ENCODE peak calls at places on chromosome 10, in eight cellular contexts. One of them, this sample, is unnamed. For H3K4me1, the result is how much of the 10 kb centered on the place peaks cover.

GRCh38 chr10:13528875-13529713 is at the start of gene BEND7:
- DNase-seq in HCT116: no peak
- DNase-seq in ovary: peak
- DNase-seq in uterus: peak
- DNase-seq in spleen: no peak
- DNase-seq in left lung: peak
- DNase-seq in suprapubic skin: no peak
- DNase-seq in endothelial cell of umbilical vein: peak
- DNase-seq in this sample: peak

GRCh38 chr10:48216744-48217143 is 57.8 kb downstream of the FRMPD2 start:
- DNase-seq in HCT116: no peak
- DNase-seq in ovary: no peak
- DNase-seq in uterus: no peak
- DNase-seq in spleen: no peak
- DNase-seq in left lung: no peak
- DNase-seq in suprapubic skin: no peak
- DNase-seq in endothelial cell of umbilical vein: no peak
- DNase-seq in this sample: no peak

GRCh38 chr10:287029-287428 is 151.8 kb downstream of the ZMYND11 start:
- DNase-seq in HCT116: no peak
- DNase-seq in ovary: no peak
- DNase-seq in uterus: no peak
- DNase-seq in spleen: no peak
- DNase-seq in left lung: no peak
- DNase-seq in suprapubic skin: no peak
- DNase-seq in endothelial cell of umbilical vein: no peak
- DNase-seq in this sample: no peak

GRCh38 chr10:12729885-12730284 is 271.6 kb downstream of the CCDC3 start:
- DNase-seq in HCT116: no peak
- DNase-seq in ovary: no peak
- DNase-seq in uterus: no peak
- DNase-seq in spleen: no peak
- DNase-seq in left lung: no peak
- DNase-seq in suprapubic skin: no peak
- DNase-seq in endothelial cell of umbilical vein: no peak
- DNase-seq in this sample: no peak

GRCh38 chr10:28410420-28411135 is 107.7 kb upstream of the MPP7 start:
- DNase-seq in HCT116: no peak
- DNase-seq in ovary: no peak
- DNase-seq in uterus: no peak
- DNase-seq in spleen: no peak
- DNase-seq in left lung: no peak
- DNase-seq in suprapubic skin: no peak
- DNase-seq in endothelial cell of umbilical vein: no peak
- DNase-seq in this sample: no peak

GRCh38 chr10:25758041-25758457 is 176.0 kb upstream of the MYO3A start:
- DNase-seq in HCT116: peak
- DNase-seq in ovary: no peak
- DNase-seq in uterus: no peak
- DNase-seq in spleen: no peak
- DNase-seq in left lung: no peak
- DNase-seq in suprapubic skin: no peak
- DNase-seq in endothelial cell of umbilical vein: no peak
- DNase-seq in this sample: no peak

GRCh38 chr10:6778992-6779701 is 199.1 kb upstream of the PRKCQ start:
- DNase-seq in HCT116: peak
- DNase-seq in ovary: no peak
- DNase-seq in uterus: peak
- DNase-seq in spleen: no peak
- DNase-seq in left lung: no peak
- DNase-seq in suprapubic skin: no peak
- DNase-seq in endothelial cell of umbilical vein: peak
- DNase-seq in this sample: no peak

GRCh38 chr10:113103131-113103830 is 153.2 kb downstream of the TCF7L2 start:
- DNase-seq in HCT116: no peak
- DNase-seq in ovary: no peak
- DNase-seq in uterus: no peak
- DNase-seq in spleen: no peak
- DNase-seq in left lung: no peak
- DNase-seq in suprapubic skin: peak
- DNase-seq in endothelial cell of umbilical vein: no peak
- DNase-seq in this sample: no peak

GRCh38 chr10:88372051-88372450 is 211.1 kb downstream of the RNLS start:
- DNase-seq in HCT116: no peak
- DNase-seq in ovary: no peak
- DNase-seq in uterus: no peak
- DNase-seq in spleen: no peak
- DNase-seq in left lung: no peak
- DNase-seq in suprapubic skin: no peak
- DNase-seq in endothelial cell of umbilical vein: no peak
- DNase-seq in this sample: no peak

GRCh38 chr10:96511044-96511945 is 2.4 kb downstream of the TLL2 start:
- DNase-seq in HCT116: peak
- DNase-seq in ovary: no peak
- DNase-seq in uterus: no peak
- DNase-seq in spleen: no peak
- DNase-seq in left lung: no peak
- DNase-seq in suprapubic skin: peak
- DNase-seq in endothelial cell of umbilical vein: peak
- DNase-seq in this sample: no peak

GRCh38 chr10:131979821-131980270 is 1.9 kb downstream of the BNIP3 start:
- DNase-seq in HCT116: no peak
- DNase-seq in ovary: peak
- DNase-seq in uterus: peak
- DNase-seq in spleen: peak
- DNase-seq in left lung: no peak
- DNase-seq in suprapubic skin: peak
- DNase-seq in endothelial cell of umbilical vein: peak
- DNase-seq in this sample: no peak

GRCh38 chr10:122498521-122498920 is 37.2 kb downstream of the HTRA1 start:
- DNase-seq in HCT116: no peak
- DNase-seq in ovary: peak
- DNase-seq in uterus: peak
- DNase-seq in spleen: no peak
- DNase-seq in left lung: no peak
- DNase-seq in suprapubic skin: no peak
- DNase-seq in endothelial cell of umbilical vein: no peak
- DNase-seq in this sample: no peak

GRCh38 chr10:73850863-73851461 is 23.4 kb downstream of the CAMK2G start:
- DNase-seq in HCT116: no peak
- DNase-seq in ovary: peak
- DNase-seq in uterus: peak
- DNase-seq in spleen: no peak
- DNase-seq in left lung: no peak
- DNase-seq in suprapubic skin: no peak
- DNase-seq in endothelial cell of umbilical vein: no peak
- DNase-seq in this sample: peak

GRCh38 chr10:62873866-62874265 is 57.7 kb upstream of the EGR2 start:
- DNase-seq in HCT116: no peak
- DNase-seq in ovary: no peak
- DNase-seq in uterus: no peak
- DNase-seq in spleen: no peak
- DNase-seq in left lung: no peak
- DNase-seq in suprapubic skin: no peak
- DNase-seq in endothelial cell of umbilical vein: no peak
- DNase-seq in this sample: no peak

GRCh38 chr10:63766766-63767505 is 245.7 kb downstream of the REEP3 start:
- DNase-seq in HCT116: no peak
- DNase-seq in ovary: no peak
- DNase-seq in uterus: no peak
- DNase-seq in spleen: no peak
- DNase-seq in left lung: no peak
- DNase-seq in suprapubic skin: no peak
- DNase-seq in endothelial cell of umbilical vein: peak
- DNase-seq in this sample: no peak

GRCh38 chr10:6669269-6669859 is 89.3 kb upstream of the PRKCQ start:
- DNase-seq in HCT116: peak
- DNase-seq in ovary: no peak
- DNase-seq in uterus: no peak
- DNase-seq in spleen: no peak
- DNase-seq in left lung: no peak
- DNase-seq in suprapubic skin: no peak
- DNase-seq in endothelial cell of umbilical vein: peak
- DNase-seq in this sample: no peak

GRCh38 chr10:22988581-22989360 is 60.9 kb downstream of the ARMC3 start:
- DNase-seq in HCT116: peak
- DNase-seq in ovary: peak
- DNase-seq in uterus: peak
- DNase-seq in spleen: no peak
- DNase-seq in left lung: no peak
- DNase-seq in suprapubic skin: no peak
- DNase-seq in endothelial cell of umbilical vein: peak
- DNase-seq in this sample: no peak

GRCh38 chr10:104197364-104197763 is 34.8 kb downstream of the CFAP43 start:
- DNase-seq in HCT116: peak
- DNase-seq in ovary: no peak
- DNase-seq in uterus: no peak
- DNase-seq in spleen: no peak
- DNase-seq in left lung: no peak
- DNase-seq in suprapubic skin: no peak
- DNase-seq in endothelial cell of umbilical vein: no peak
- DNase-seq in this sample: no peak
- TF ChIP-seq CTCF in HCT116: no peak
- TF ChIP-seq CTCF in ovary: no peak
- TF ChIP-seq CTCF in uterus: no peak
- TF ChIP-seq CTCF in spleen: no peak
- TF ChIP-seq CTCF in left lung: no peak
- TF ChIP-seq CTCF in suprapubic skin: no peak
- TF ChIP-seq CTCF in endothelial cell of umbilical vein: no peak
- TF ChIP-seq CTCF in this sample: no peak

DNA sequence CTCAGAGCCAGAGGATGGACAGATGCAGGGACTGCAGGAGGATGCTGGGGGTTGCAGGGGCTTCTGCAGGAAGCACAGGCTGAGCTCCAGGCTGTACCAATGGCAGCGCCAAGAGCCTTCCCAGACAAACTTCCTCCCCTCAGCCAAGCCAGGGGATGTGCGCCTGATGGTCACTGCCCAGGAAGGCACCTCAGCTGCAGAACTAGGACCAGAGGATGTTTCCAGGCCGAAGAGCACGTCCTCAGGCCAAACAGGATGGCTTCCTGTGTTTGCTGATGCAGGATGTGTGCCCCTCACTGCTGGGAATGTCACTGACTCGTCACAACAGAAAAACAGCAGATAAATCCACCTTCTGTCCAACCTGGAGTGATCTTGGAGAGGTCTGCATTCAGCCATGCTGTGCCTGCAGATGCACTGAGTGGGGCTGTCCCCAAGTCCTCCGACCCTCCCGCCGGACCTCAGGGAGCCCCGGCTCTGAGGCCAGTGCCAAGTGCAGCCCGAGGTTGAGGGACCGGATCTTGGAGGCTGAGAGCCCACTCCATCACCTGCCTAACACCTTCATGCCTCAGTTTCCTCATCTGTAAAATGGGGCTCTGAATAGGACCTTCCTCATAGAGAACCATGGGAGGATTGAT is 152.5 kb upstream of the CHST15 start:
- DNase-seq in HCT116: no peak
- DNase-seq in ovary: no peak
- DNase-seq in uterus: no peak
- DNase-seq in spleen: no peak
- DNase-seq in left lung: no peak
- DNase-seq in suprapubic skin: peak
- DNase-seq in endothelial cell of umbilical vein: no peak
- DNase-seq in this sample: peak
- H3K4me1 ChIP-seq in HCT116: under half
- H3K4me1 ChIP-seq in ovary: under half
- H3K4me1 ChIP-seq in uterus: under half
- H3K4me1 ChIP-seq in spleen: under half
- H3K4me1 ChIP-seq in left lung: under half
- H3K4me1 ChIP-seq in suprapubic skin: under half
- H3K4me1 ChIP-seq in endothelial cell of umbilical vein: under half
- H3K4me1 ChIP-seq in this sample: under half

GRCh38 chr10:101780818-101781654 is 2.2 kb downstream of the NPM3 start:
- DNase-seq in HCT116: peak
- DNase-seq in ovary: no peak
- DNase-seq in uterus: no peak
- DNase-seq in spleen: peak
- DNase-seq in left lung: peak
- DNase-seq in suprapubic skin: peak
- DNase-seq in endothelial cell of umbilical vein: peak
- DNase-seq in this sample: peak

GRCh38 chr10:101780187-101780817 is 2.9 kb downstream of the NPM3 start:
- DNase-seq in HCT116: no peak
- DNase-seq in ovary: no peak
- DNase-seq in uterus: no peak
- DNase-seq in spleen: no peak
- DNase-seq in left lung: no peak
- DNase-seq in suprapubic skin: peak
- DNase-seq in endothelial cell of umbilical vein: no peak
- DNase-seq in this sample: no peak

GRCh38 chr10:101778781-101779543 is 3.0 kb upstream of the FGF8 start:
- DNase-seq in HCT116: no peak
- DNase-seq in ovary: no peak
- DNase-seq in uterus: no peak
- DNase-seq in spleen: peak
- DNase-seq in left lung: peak
- DNase-seq in suprapubic skin: peak
- DNase-seq in endothelial cell of umbilical vein: peak
- DNase-seq in this sample: peak

GRCh38 chr10:101778151-101778780 is 2.4 kb upstream of the FGF8 start:
- DNase-seq in HCT116: no peak
- DNase-seq in ovary: no peak
- DNase-seq in uterus: no peak
- DNase-seq in spleen: no peak
- DNase-seq in left lung: peak
- DNase-seq in suprapubic skin: peak
- DNase-seq in endothelial cell of umbilical vein: no peak
- DNase-seq in this sample: no peak

DNA sequence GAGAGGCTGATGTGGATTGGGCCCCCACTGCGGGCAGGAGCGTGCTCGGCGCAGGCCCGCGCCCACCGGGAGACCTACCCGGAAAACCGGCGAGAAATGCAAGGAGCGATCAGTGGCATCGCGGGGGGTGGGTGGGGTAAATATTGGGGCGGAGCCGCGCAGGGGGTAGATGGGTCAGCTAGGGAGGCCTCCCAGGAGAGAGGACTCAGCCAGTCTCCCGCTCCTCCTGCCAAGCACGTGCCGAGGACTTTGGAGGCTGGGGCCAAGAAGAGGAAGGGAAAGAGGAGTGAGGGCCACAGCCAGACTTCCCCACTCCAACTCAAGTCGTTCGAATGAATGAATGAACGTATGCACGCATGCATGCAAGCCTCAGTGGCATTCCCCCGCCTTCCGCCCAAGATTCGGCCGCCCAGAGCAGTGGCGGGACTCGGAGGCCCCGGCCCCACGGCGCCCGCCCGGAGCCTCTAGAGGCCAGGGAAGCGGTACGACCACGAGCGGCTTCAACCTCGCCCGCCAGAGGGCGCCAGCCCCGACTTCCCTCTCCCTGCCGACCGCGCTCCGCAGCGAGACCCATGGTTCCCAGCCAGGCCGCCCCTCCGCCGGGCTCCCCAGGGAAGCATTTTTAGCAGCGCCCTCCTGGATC is 3.6 kb downstream of the NPM3 start:
- DNase-seq in HCT116: peak
- DNase-seq in ovary: peak
- DNase-seq in uterus: peak
- DNase-seq in spleen: peak
- DNase-seq in left lung: peak
- DNase-seq in suprapubic skin: peak
- DNase-seq in endothelial cell of umbilical vein: peak
- DNase-seq in this sample: peak
- H3K4me3 ChIP-seq in HCT116: peak
- H3K4me3 ChIP-seq in ovary: peak
- H3K4me3 ChIP-seq in uterus: peak
- H3K4me3 ChIP-seq in spleen: peak
- H3K4me3 ChIP-seq in left lung: peak
- H3K4me3 ChIP-seq in suprapubic skin: peak
- H3K4me3 ChIP-seq in endothelial cell of umbilical vein: no peak
- H3K4me3 ChIP-seq in this sample: peak

GRCh38 chr10:99964791-99965190 is 45.0 kb downstream of the DNMBP start:
- DNase-seq in HCT116: no peak
- DNase-seq in ovary: no peak
- DNase-seq in uterus: no peak
- DNase-seq in spleen: no peak
- DNase-seq in left lung: no peak
- DNase-seq in suprapubic skin: no peak
- DNase-seq in endothelial cell of umbilical vein: peak
- DNase-seq in this sample: no peak
- TF ChIP-seq CTCF in HCT116: no peak
- TF ChIP-seq CTCF in ovary: no peak
- TF ChIP-seq CTCF in uterus: no peak
- TF ChIP-seq CTCF in spleen: no peak
- TF ChIP-seq CTCF in left lung: no peak
- TF ChIP-seq CTCF in suprapubic skin: no peak
- TF ChIP-seq CTCF in endothelial cell of umbilical vein: no peak
- TF ChIP-seq CTCF in this sample: no peak